ENCODE peak calls at places on chromosomes 16 and 17, in nine cellular contexts. T, F, P, J, N, E, B, Z and C are unnamed samples.

GRCh38 chr17:81084691-81085419 is 49.9 kb downstream of the BAIAP2 start:
- DNase-seq in T (no peak), F (no peak), P (peak), J (no peak), N (no peak), E (no peak), B (no peak), Z (peak), C (peak)

GRCh38 chr16:90048737-90049330 is 28.3 kb downstream of the PRDM7 start:
- DNase-seq in T (no peak), F (no peak), P (no peak), J (no peak), N (no peak), E (no peak), B (no peak), Z (no peak), C (no peak)

GRCh38 chr17:41627316-41628072 is 3.1 kb upstream of the KRT17 start:
- DNase-seq in T (no peak), F (no peak), P (no peak), J (no peak), N (no peak), E (no peak), B (no peak), Z (no peak), C (no peak)

GRCh38 chr17:32264823-32265191 is 825 bp upstream of the RHBDL3 start:
- DNase-seq in T (no peak), F (no peak), P (no peak), J (no peak), N (no peak), E (no peak), B (no peak), Z (peak), C (no peak)

GRCh38 chr17:68239967-68240366 is 7.9 kb upstream of the AMZ2 start:
- DNase-seq in T (no peak), F (no peak), P (no peak), J (no peak), N (no peak), E (no peak), B (no peak), Z (no peak), C (no peak)

GRCh38 chr17:14604920-14605599 is 304.2 kb downstream of the HS3ST3B1 start:
- DNase-seq in T (no peak), F (no peak), P (peak), J (no peak), N (no peak), E (no peak), B (no peak), Z (no peak), C (no peak)

GRCh38 chr16:58501242-58502131 is 1.5 kb downstream of the NDRG4 start:
- DNase-seq in T (peak), F (peak), P (peak), J (no peak), N (no peak), E (no peak), B (no peak), Z (peak), C (peak)

GRCh38 chr17:77593081-77593480 is 365.4 kb upstream of the TNRC6C start:
- DNase-seq in T (no peak), F (no peak), P (no peak), J (no peak), N (no peak), E (no peak), B (no peak), Z (no peak), C (no peak)